ENCODE peak calls at places on chromosomes 2 and 18, in four cellular contexts. O is heart right ventricle, B is right lobe of liver, H is fibroblast of lung. A is an unnamed sample. For H3K4me1 and H3K27me3, the result is how much of the 10 kb centered on the place peaks cover.

GRCh38 chr2:235432741-235433520 is 60.9 kb upstream of the AGAP1 start:
- DNase-seq in O (no peak), H (no peak), B (no peak), A (no peak)

GRCh38 chr2:39696072-39696471 is 30.4 kb downstream of the TMEM178A start:
- DNase-seq in H (peak), B (no peak), O (no peak), A (peak)

GRCh38 chr2:149330127-149331022 is at the start of gene LYPD6:
- DNase-seq in O (peak), H (peak), B (peak), A (peak)

GRCh38 chr2:66435549-66435875 is 587 bp downstream of the MEIS1 start:
- DNase-seq in O (no peak), H (no peak), B (no peak), A (no peak)

GRCh38 chr2:113283704-113284284 is 5.1 kb upstream of the PAX8 start:
- DNase-seq in B (peak), O (peak), H (peak), A (peak)

GRCh38 chr2:120566331-120567035 is 169.2 kb upstream of the GLI2 start:
- DNase-seq in B (peak), O (peak), H (peak), A (no peak)

GRCh38 chr18:25669741-25670140 is 317.8 kb upstream of the ZNF521 start:
- DNase-seq in H (no peak), B (no peak), O (no peak), A (no peak)

GRCh38 chr2:29000481-29000880 is 19.4 kb downstream of the TOGARAM2 start:
- DNase-seq in O (no peak), B (peak), H (no peak), A (no peak)

DNA sequence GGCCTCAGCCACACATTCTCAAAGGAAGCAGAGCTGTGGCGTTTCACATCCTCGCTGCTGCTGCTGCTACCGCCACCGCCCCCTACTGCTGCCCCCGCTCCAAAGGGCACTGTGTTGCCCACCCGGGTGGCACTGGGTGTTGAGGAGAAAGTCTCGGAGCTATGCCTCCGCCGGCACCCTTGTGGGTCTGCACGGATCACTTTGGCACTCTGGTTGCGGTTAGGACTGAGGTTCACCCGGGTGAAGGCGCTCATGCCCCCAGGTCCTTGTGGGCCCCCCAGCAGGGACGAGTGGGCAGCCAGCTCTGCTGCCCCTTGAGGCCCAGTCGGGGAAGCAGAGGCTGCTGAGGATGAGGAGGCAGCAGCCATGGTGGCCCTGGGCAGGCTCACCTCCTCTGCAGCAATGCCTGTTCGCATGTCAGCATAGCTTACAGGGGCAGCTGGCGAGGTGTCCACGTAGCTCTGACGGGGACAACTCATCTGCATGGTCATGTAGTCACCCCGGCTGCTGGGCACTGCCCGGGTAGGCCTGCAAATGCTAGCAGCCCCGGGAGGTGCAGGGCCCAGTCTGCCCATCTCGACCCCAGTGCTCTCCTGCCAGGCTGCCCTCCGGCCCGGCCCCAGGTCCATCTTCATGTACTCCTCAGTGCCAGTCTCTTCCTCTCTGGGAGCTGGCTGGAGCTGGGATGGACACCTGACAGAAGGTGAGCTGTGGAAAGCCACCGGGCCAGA is 4.2 kb downstream of the IRS1 start:
- DNase-seq in B (peak), O (peak), H (peak), A (peak)
- H3K4me1 ChIP-seq in B (under half), O (under half), H (under half), A (under half)

DNA sequence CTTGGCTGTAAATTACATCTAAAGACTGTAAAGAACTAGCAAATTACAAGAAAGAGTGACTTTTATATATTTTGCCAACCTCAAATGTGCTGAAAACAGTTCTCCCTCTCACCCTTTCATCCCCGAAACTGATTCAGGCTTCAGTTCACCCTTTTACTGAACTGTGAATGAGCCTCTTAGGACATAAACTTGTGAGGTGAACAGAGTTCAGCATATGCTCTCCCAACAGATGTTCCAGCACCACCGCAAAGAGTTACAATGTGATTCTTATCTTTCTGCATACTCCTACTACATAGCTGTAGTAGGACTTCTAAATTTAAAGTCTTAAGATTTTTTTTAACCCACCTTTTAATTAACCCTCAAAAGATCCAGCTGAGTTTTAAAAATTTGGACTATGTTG is 1.2 kb upstream of the ZCCHC2 start:
- DNase-seq in H (peak), B (no peak), O (no peak), A (peak)
- H3K4me3 ChIP-seq in H (peak), B (peak), O (peak), A (peak)

GRCh38 chr2:156331572-156332451 is 709 bp downstream of the NR4A2 start:
- DNase-seq in B (peak), H (peak), O (peak), A (peak)

GRCh38 chr2:156327835-156328401 is 4.6 kb downstream of the NR4A2 start:
- DNase-seq in B (no peak), H (no peak), O (no peak), A (no peak)

GRCh38 chr2:156332452-156333273 is at the start of gene NR4A2:
- DNase-seq in H (peak), O (peak), B (peak), A (peak)

GRCh38 chr2:156329031-156329921 is 3.2 kb downstream of the NR4A2 start:
- DNase-seq in B (no peak), O (no peak), H (no peak), A (no peak)

DNA sequence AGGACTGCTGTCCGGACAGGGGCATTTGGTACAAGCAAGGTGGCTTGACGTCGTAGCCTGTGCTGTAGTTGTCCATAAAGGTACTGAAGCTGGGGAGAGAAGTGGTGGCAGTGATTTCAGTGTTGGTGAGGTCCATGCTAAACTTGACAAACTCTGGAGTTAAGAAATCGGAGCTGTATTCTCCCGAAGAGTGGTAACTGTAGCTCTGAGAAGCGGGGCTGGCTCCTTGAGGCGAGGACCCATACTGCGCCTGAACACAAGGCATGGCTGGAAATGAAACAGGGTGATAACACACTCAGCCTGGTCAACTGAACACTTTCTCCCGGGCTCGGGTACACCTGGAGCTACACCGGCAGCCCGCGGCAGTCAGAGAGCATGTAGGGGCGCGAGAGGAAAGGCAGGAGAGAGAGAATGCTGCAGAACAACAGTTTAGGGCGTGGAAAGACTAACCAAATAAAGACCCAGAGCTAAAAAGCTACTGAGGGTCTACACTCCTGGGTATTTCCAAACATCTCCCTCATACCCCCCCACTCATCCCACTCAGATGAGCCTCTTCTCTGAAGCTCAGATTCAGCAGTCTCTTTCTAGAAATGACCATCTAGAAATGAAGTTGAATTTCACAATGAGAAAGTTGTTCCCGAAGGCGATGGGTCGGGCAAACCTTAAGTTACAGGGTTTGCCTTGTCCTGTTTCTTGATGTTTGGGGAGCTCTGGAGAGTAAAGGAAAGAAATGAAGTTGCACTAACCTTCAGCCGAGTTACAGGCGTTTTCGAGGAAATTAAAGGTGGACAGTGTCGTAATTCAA is 2.4 kb downstream of the NR4A2 start:
- DNase-seq in B (no peak), H (no peak), O (no peak), A (no peak)
- H3K27me3 ChIP-seq in B (under half), H (under half), O (under half), A (under half)

DNA sequence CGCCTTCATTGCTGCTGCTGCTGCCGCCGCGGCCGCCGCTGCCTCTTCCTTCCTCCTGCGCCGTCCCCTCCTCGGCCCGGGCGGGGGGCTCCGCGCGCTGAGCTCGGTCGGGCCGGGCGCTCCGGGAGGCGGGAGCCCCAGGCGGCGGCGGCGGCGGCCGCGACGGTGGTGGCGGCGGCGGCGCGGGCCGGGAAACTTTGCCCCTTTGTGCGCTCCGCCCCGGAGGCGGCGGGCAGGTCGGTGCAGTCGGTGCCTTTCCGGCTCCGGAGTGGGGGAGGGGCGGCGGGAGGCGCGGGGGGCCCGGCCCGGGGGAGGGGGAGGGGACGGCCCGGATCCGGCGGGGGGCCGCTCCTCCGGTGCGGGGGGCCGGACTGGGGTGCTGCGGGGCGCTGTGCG is 210 bp downstream of the TET3 start:
- DNase-seq in H (no peak), O (peak), B (peak), A (no peak)
- H3K4me1 ChIP-seq in H (under half), O (half or more), B (under half), A (half or more)

GRCh38 chr2:127423476-127423840 is 5.2 kb downstream of the PROC start:
- DNase-seq in O (no peak), H (no peak), B (no peak), A (peak)
- H3K4me3 ChIP-seq in O (peak), H (peak), B (no peak), A (peak)

GRCh38 chr2:240646061-240646899 is 21.0 kb downstream of the GPR35 start:
- DNase-seq in H (no peak), O (no peak), B (no peak), A (no peak)

GRCh38 chr2:240645346-240646060 is 20.2 kb downstream of the GPR35 start:
- DNase-seq in B (no peak), H (no peak), O (no peak), A (no peak)

GRCh38 chr2:240643811-240644150 is 18.5 kb downstream of the GPR35 start:
- DNase-seq in B (no peak), O (no peak), H (no peak), A (no peak)

GRCh38 chr2:240644171-240644651 is 18.9 kb downstream of the GPR35 start:
- DNase-seq in H (no peak), O (no peak), B (no peak), A (no peak)

GRCh38 chr2:240644859-240645301 is 19.6 kb downstream of the GPR35 start:
- DNase-seq in B (no peak), O (no peak), H (no peak), A (no peak)
- H3K27me3 ChIP-seq in B (under half), O (half or more), H (under half), A (under half)

DNA sequence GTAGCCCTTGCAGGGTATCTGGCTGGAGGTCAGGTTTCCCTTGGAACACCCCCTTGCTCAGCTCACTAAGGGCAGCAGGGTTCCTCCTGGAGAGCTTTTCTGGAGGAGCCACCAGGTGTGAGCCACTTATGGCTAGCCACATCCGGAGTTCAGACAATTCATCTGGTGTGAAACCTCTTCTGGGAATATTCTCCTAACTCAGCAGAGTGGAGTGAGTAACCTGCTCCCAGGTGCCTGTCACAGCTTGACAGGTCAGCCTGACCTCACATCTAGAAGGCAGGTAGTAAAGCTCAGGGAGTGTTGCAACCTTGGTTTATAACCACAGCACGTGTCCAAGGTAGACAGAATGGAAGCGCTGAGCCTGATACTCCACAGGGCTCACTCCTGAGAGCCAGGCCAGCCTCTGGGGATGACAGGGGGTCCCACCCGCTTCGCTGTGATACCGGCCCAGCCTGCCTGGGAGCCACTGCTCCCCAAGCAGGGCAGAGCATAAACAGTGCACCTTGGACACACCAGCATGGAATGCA is 62.6 kb upstream of the TGFA start:
- DNase-seq in B (no peak), O (no peak), H (no peak), A (peak)
- H3K4me1 ChIP-seq in B (under half), O (under half), H (under half), A (under half)

GRCh38 chr2:108613261-108614042 is 79.2 kb downstream of the LIMS1 start:
- DNase-seq in H (no peak), B (no peak), O (no peak), A (no peak)

GRCh38 chr2:108614043-108614435 is 79.8 kb downstream of the LIMS1 start:
- DNase-seq in H (no peak), O (no peak), B (no peak), A (no peak)

GRCh38 chr2:108611021-108611420 is 76.8 kb downstream of the LIMS1 start:
- DNase-seq in O (no peak), H (no peak), B (no peak), A (no peak)

GRCh38 chr2:108612514-108613183 is 78.4 kb downstream of the LIMS1 start:
- DNase-seq in B (no peak), O (no peak), H (no peak), A (peak)

GRCh38 chr2:108612153-108612513 is 77.9 kb downstream of the LIMS1 start:
- DNase-seq in O (no peak), B (no peak), H (peak), A (peak)
- H3K4me3 ChIP-seq in O (no peak), B (no peak), H (no peak), A (no peak)

DNA sequence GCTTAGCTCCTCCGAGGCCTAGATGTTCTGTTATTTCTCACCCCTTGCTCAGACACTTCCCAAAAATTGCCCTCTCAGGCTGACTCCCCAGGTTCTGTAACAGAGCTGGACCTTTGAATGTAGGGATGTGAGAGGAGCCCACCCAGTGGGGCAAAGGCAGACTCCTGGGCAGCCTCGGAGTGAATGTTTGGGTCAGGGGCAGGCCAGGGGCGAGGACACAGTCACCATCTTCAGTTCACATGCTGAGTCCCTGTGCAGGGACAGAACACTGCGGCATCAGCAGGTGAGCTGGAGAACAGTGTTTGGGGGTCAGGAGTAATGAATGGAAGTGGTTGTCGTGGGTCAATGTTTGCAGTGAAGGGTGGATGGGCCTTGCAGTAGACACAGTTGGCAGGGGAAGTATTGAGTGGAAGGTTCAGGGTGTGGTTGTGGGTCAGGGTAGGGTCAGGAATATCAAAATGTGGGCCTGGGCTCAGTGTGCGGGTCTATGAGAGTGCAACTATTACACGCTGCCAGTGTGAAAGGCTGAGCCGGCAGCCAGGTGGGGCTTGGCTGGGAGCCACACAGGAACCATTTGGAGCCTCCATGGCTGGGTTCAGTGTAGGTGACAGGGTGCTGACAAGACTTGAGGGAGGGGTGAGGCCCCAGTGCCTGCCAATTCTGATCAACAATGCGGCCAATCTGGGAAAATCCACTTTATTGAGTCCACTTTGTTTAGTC is 4.4 kb downstream of the IHH start:
- DNase-seq in O (no peak), B (no peak), H (no peak), A (no peak)
- H3K27me3 ChIP-seq in O (half or more), B (under half), H (half or more), A (half or more)

DNA sequence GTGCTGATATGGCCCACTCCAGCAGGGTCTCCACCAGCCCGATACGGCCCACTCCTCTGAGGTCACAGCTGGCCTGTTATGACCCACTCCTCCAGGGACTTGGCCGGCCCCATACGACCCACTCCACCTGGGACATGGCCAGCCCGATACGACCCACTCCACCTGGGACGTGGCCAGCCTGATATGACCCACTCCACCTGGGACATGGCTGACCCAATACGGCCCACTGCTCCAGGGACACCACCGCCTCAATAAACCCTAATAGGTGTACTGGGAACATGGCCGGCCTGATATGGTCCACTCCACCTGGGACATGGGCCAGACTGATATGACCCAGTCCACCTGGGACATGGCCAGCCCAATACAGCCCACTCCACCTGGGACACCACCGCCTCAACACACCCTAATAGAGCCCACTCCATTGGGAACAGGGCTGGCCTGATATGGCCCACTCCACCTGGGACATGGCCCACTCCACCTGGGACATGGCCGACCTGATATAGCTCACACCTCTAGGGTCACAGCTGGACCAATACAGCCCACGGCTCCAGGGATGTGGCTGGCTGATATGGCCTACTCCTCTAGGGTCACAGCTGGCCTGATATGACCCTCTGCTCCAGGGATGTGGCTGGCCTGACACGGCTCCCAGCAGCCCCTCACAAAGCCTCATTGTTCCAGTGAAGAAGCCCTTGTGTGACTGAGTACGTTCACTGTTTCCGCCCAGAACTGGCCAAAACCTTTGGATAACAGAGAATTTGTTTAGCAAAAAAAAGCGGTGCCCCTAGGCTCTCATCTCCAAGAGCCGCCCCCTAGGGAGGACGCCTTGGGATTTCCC is 245.6 kb downstream of the HDAC4 start:
- DNase-seq in H (no peak), B (peak), O (no peak), A (no peak)
- H3K4me1 ChIP-seq in H (under half), B (under half), O (under half), A (under half)

A was measured in mammary epithelial cell.